ENCODE peak calls at places on chromosomes 16 and 17, in ten cellular contexts. One of them, this sample, is unnamed.
A peak's percentile ranks its signal among the peaks of the same experiment; 100 is the strongest.

GRCh38 chr17:31523862-31524730 is 132.6 kb downstream of the RAB11FIP4 start:
- DNase-seq in T-helper 17 cell: no peak
- DNase-seq in EL: no peak
- DNase-seq in WTC11: no peak
- DNase-seq in activated CD4-positive, alpha-beta T cell treated with anti-CD3 and anti-CD28 coated beads, Interleukin-2, amount 50 U/mL, for 4 hours: no peak
- DNase-seq in PC-3: no peak
- DNase-seq in MM.1S: no peak
- DNase-seq in CD4-positive, alpha-beta memory T cell: no peak
- DNase-seq in bronchial epithelial cell: no peak
- DNase-seq in D341Med: no peak
- DNase-seq in this sample: no peak

GRCh38 chr16:53282328-53282727 is 151.9 kb upstream of the RBL2 start:
- DNase-seq in T-helper 17 cell: no peak
- DNase-seq in EL: no peak
- DNase-seq in WTC11: no peak
- DNase-seq in activated CD4-positive, alpha-beta T cell treated with anti-CD3 and anti-CD28 coated beads, Interleukin-2, amount 50 U/mL, for 4 hours: no peak
- DNase-seq in PC-3: no peak
- DNase-seq in MM.1S: no peak
- DNase-seq in CD4-positive, alpha-beta memory T cell: no peak
- DNase-seq in bronchial epithelial cell: no peak
- DNase-seq in D341Med: no peak
- DNase-seq in this sample: no peak

GRCh38 chr16:88904676-88905365 is 38.4 kb upstream of the PABPN1L start:
- DNase-seq in T-helper 17 cell: no peak
- DNase-seq in EL: no peak
- DNase-seq in WTC11: no peak
- DNase-seq in activated CD4-positive, alpha-beta T cell treated with anti-CD3 and anti-CD28 coated beads, Interleukin-2, amount 50 U/mL, for 4 hours: no peak
- DNase-seq in PC-3: peak; percentile 6
- DNase-seq in MM.1S: no peak
- DNase-seq in CD4-positive, alpha-beta memory T cell: no peak
- DNase-seq in bronchial epithelial cell: peak; percentile 10
- DNase-seq in D341Med: no peak
- DNase-seq in this sample: no peak

GRCh38 chr17:48181653-48182052 is 74.1 kb downstream of the SNX11 start:
- DNase-seq in T-helper 17 cell: no peak
- DNase-seq in EL: peak; percentile 52
- DNase-seq in WTC11: peak; percentile 44
- DNase-seq in activated CD4-positive, alpha-beta T cell treated with anti-CD3 and anti-CD28 coated beads, Interleukin-2, amount 50 U/mL, for 4 hours: no peak
- DNase-seq in PC-3: peak; percentile 69
- DNase-seq in MM.1S: no peak
- DNase-seq in CD4-positive, alpha-beta memory T cell: no peak
- DNase-seq in bronchial epithelial cell: peak; percentile 15
- DNase-seq in D341Med: peak; percentile 55
- DNase-seq in this sample: no peak

GRCh38 chr17:34314279-34314678 is 5.0 kb upstream of the CCL8 start:
- DNase-seq in T-helper 17 cell: no peak
- DNase-seq in EL: peak; percentile 67
- DNase-seq in WTC11: no peak
- DNase-seq in activated CD4-positive, alpha-beta T cell treated with anti-CD3 and anti-CD28 coated beads, Interleukin-2, amount 50 U/mL, for 4 hours: no peak
- DNase-seq in PC-3: no peak
- DNase-seq in MM.1S: peak; percentile 55
- DNase-seq in CD4-positive, alpha-beta memory T cell: no peak
- DNase-seq in bronchial epithelial cell: no peak
- DNase-seq in D341Med: no peak
- DNase-seq in this sample: no peak

GRCh38 chr16:17668411-17668810 is 197.7 kb upstream of the XYLT1 start:
- DNase-seq in T-helper 17 cell: no peak
- DNase-seq in EL: no peak
- DNase-seq in WTC11: no peak
- DNase-seq in activated CD4-positive, alpha-beta T cell treated with anti-CD3 and anti-CD28 coated beads, Interleukin-2, amount 50 U/mL, for 4 hours: no peak
- DNase-seq in PC-3: no peak
- DNase-seq in MM.1S: no peak
- DNase-seq in CD4-positive, alpha-beta memory T cell: no peak
- DNase-seq in bronchial epithelial cell: no peak
- DNase-seq in D341Med: no peak
- DNase-seq in this sample: no peak

GRCh38 chr16:29664133-29664912 is 1.3 kb downstream of the SPN start:
- DNase-seq in T-helper 17 cell: peak; percentile 32
- DNase-seq in EL: no peak
- DNase-seq in WTC11: no peak
- DNase-seq in activated CD4-positive, alpha-beta T cell treated with anti-CD3 and anti-CD28 coated beads, Interleukin-2, amount 50 U/mL, for 4 hours: peak; percentile 32
- DNase-seq in PC-3: no peak
- DNase-seq in MM.1S: no peak
- DNase-seq in CD4-positive, alpha-beta memory T cell: peak; percentile 51
- DNase-seq in bronchial epithelial cell: no peak
- DNase-seq in D341Med: no peak
- DNase-seq in this sample: no peak

GRCh38 chr17:33377837-33378236 is 84.7 kb upstream of the ASIC2 start:
- DNase-seq in T-helper 17 cell: no peak
- DNase-seq in EL: no peak
- DNase-seq in WTC11: no peak
- DNase-seq in activated CD4-positive, alpha-beta T cell treated with anti-CD3 and anti-CD28 coated beads, Interleukin-2, amount 50 U/mL, for 4 hours: no peak
- DNase-seq in PC-3: no peak
- DNase-seq in MM.1S: no peak
- DNase-seq in CD4-positive, alpha-beta memory T cell: no peak
- DNase-seq in bronchial epithelial cell: no peak
- DNase-seq in D341Med: no peak
- DNase-seq in this sample: no peak

This sample was measured in SK-N-SH.